ENCODE peak calls at places on chromosomes 3 and 15, in six cellular contexts. One of them, this sample, is unnamed.

GRCh38 chr15:73781038-73781925 is 28.1 kb upstream of the INSYN1 start:
- DNase-seq in neural progenitor cell: no peak
- DNase-seq in MM.1S: peak
- DNase-seq in hepatocyte: no peak
- DNase-seq in GM23338: peak
- DNase-seq in GM23248: peak
- DNase-seq in this sample: peak

GRCh38 chr3:101611023-101611422 is 37.0 kb downstream of the PCNP start:
- DNase-seq in GM23338: no peak
- DNase-seq in MM.1S: no peak
- DNase-seq in neural progenitor cell: no peak
- DNase-seq in GM23248: no peak
- DNase-seq in hepatocyte: no peak
- DNase-seq in this sample: peak

GRCh38 chr3:84023842-84024241 is 934.9 kb upstream of the CADM2 start:
- DNase-seq in GM23248: no peak
- DNase-seq in hepatocyte: no peak
- DNase-seq in MM.1S: no peak
- DNase-seq in GM23338: no peak
- DNase-seq in neural progenitor cell: no peak
- DNase-seq in this sample: no peak

GRCh38 chr15:66670698-66671580 is 31.1 kb upstream of the SMAD6 start:
- DNase-seq in GM23338: peak
- DNase-seq in hepatocyte: peak
- DNase-seq in neural progenitor cell: peak
- DNase-seq in GM23248: no peak
- DNase-seq in MM.1S: no peak
- DNase-seq in this sample: peak

GRCh38 chr3:48826451-48826850 is 21.2 kb downstream of the PRKAR2A start:
- DNase-seq in hepatocyte: no peak
- DNase-seq in GM23338: no peak
- DNase-seq in GM23248: peak
- DNase-seq in neural progenitor cell: no peak
- DNase-seq in MM.1S: no peak
- DNase-seq in this sample: no peak

GRCh38 chr3:135992072-135992471 is 26.5 kb downstream of the PPP2R3A start:
- DNase-seq in MM.1S: no peak
- DNase-seq in GM23248: peak
- DNase-seq in GM23338: no peak
- DNase-seq in neural progenitor cell: no peak
- DNase-seq in hepatocyte: no peak
- DNase-seq in this sample: no peak

GRCh38 chr3:64684715-64685261 is 3.0 kb downstream of the ADAMTS9 start:
- DNase-seq in neural progenitor cell: peak
- DNase-seq in GM23248: peak
- DNase-seq in MM.1S: no peak
- DNase-seq in GM23338: peak
- DNase-seq in hepatocyte: peak
- DNase-seq in this sample: no peak

GRCh38 chr3:187782008-187782407 is 36.7 kb upstream of the BCL6 start:
- DNase-seq in neural progenitor cell: peak
- DNase-seq in GM23248: no peak
- DNase-seq in hepatocyte: no peak
- DNase-seq in GM23338: no peak
- DNase-seq in MM.1S: no peak
- DNase-seq in this sample: no peak

GRCh38 chr15:68206711-68207151 is 1.6 kb upstream of the CALML4 start:
- DNase-seq in GM23248: no peak
- DNase-seq in GM23338: no peak
- DNase-seq in MM.1S: no peak
- DNase-seq in hepatocyte: no peak
- DNase-seq in neural progenitor cell: no peak
- DNase-seq in this sample: no peak

GRCh38 chr15:84034831-84035753 is 200.5 kb upstream of the GOLGA6L4 start:
- DNase-seq in GM23248: peak
- DNase-seq in MM.1S: peak
- DNase-seq in hepatocyte: peak
- DNase-seq in neural progenitor cell: peak
- DNase-seq in GM23338: peak
- DNase-seq in this sample: peak

GRCh38 chr15:69719527-69719926 is 266.9 kb downstream of the RPLP1 start:
- DNase-seq in MM.1S: no peak
- DNase-seq in GM23338: no peak
- DNase-seq in neural progenitor cell: no peak
- DNase-seq in hepatocyte: no peak
- DNase-seq in GM23248: no peak
- DNase-seq in this sample: peak

GRCh38 chr3:97232635-97233034 is 418.2 kb downstream of the EPHA6 start:
- DNase-seq in GM23338: no peak
- DNase-seq in neural progenitor cell: no peak
- DNase-seq in GM23248: no peak
- DNase-seq in hepatocyte: peak
- DNase-seq in MM.1S: no peak
- DNase-seq in this sample: no peak

GRCh38 chr3:161042023-161042501 is 63.1 kb downstream of the B3GALNT1 start:
- DNase-seq in neural progenitor cell: no peak
- DNase-seq in MM.1S: no peak
- DNase-seq in hepatocyte: peak
- DNase-seq in GM23338: no peak
- DNase-seq in GM23248: no peak
- DNase-seq in this sample: no peak

GRCh38 chr3:107740992-107741896 is 218.5 kb downstream of the BBX start:
- DNase-seq in GM23338: peak
- DNase-seq in GM23248: peak
- DNase-seq in neural progenitor cell: no peak
- DNase-seq in MM.1S: peak
- DNase-seq in hepatocyte: no peak
- DNase-seq in this sample: peak

GRCh38 chr3:62940763-62941632 is 65.8 kb upstream of the CADPS start:
- DNase-seq in GM23248: peak
- DNase-seq in neural progenitor cell: peak
- DNase-seq in MM.1S: no peak
- DNase-seq in GM23338: peak
- DNase-seq in hepatocyte: peak
- DNase-seq in this sample: no peak

GRCh38 chr3:187274977-187275338 is 16.6 kb downstream of the MASP1 start:
- DNase-seq in hepatocyte: no peak
- DNase-seq in neural progenitor cell: peak
- DNase-seq in MM.1S: no peak
- DNase-seq in GM23338: peak
- DNase-seq in GM23248: no peak
- DNase-seq in this sample: no peak

GRCh38 chr15:31964586-31965307 is 65.6 kb upstream of the CHRNA7 start:
- DNase-seq in MM.1S: no peak
- DNase-seq in GM23248: no peak
- DNase-seq in neural progenitor cell: no peak
- DNase-seq in hepatocyte: no peak
- DNase-seq in GM23338: no peak
- DNase-seq in this sample: no peak

GRCh38 chr15:80779658-80780415 is 667 bp downstream of the CEMIP start:
- DNase-seq in GM23248: peak
- DNase-seq in hepatocyte: peak
- DNase-seq in GM23338: peak
- DNase-seq in neural progenitor cell: peak
- DNase-seq in MM.1S: no peak
- DNase-seq in this sample: no peak

GRCh38 chr15:92650256-92650655 is 5.3 kb downstream of the FAM174B start:
- DNase-seq in neural progenitor cell: no peak
- DNase-seq in GM23248: no peak
- DNase-seq in MM.1S: no peak
- DNase-seq in GM23338: no peak
- DNase-seq in hepatocyte: peak
- DNase-seq in this sample: no peak

GRCh38 chr15:80925597-80926059 is 64.0 kb downstream of the MESD start:
- DNase-seq in neural progenitor cell: no peak
- DNase-seq in hepatocyte: no peak
- DNase-seq in GM23248: no peak
- DNase-seq in MM.1S: no peak
- DNase-seq in GM23338: no peak
- DNase-seq in this sample: no peak

DNA sequence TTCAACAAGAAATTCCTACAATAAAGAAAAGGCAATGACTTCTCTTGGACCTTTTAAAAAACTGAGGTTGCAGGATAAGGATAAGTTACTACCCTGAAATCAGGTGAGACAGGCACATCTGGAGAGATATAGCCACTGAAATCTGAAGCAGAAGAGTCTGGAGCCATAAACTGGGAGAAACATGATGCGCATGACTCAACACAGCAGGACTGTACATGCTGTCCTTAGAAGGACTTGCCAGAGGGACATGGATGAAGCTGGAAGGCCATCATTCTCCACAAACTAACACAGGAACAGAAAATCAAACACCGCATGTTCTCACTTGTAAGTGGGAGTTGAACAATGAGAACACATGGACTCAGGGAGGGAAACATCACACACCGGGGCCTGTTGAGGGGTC is 1020.2 kb downstream of the AGBL1 start:
- DNase-seq in hepatocyte: no peak
- DNase-seq in neural progenitor cell: no peak
- DNase-seq in GM23338: no peak
- DNase-seq in MM.1S: no peak
- DNase-seq in GM23248: no peak
- DNase-seq in this sample: no peak
- H2AFZ ChIP-seq in hepatocyte: no peak
- H2AFZ ChIP-seq in neural progenitor cell: peak
- H2AFZ ChIP-seq in GM23338: peak
- H2AFZ ChIP-seq in MM.1S: no peak
- H2AFZ ChIP-seq in GM23248: no peak
- H2AFZ ChIP-seq in this sample: no peak

DNA sequence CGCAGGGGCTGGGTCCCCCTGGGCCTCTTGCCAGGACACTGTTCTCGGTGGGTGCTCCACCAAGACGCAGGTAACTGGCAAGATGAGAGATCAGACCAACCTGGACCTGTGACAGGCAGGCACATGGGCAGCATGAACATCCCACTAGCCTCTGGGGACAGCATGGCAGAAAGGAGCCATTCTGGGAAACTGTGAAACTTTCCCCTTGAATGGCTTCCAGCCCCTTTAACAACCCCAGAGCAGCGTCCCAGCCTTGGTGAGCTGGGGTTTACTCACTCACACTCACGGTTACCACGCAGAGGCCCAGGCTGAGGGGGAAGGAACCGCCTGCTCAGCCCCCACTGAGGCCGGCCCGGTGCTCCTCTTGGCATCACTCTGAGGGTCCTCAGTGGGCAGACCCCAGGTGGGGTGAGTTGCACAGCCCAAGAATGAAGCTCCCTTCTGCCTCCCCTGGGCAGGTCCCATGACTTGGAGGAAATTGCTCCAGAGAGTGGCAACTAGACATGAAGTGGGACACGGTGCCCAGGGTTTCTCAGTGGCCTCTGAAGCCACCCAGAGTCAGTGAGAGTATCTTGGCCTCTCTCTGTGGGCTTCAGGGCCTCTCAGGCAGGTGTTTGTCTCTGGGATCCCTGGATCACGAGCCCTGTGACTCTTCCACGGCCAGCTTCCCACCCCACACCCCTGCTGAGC is 15.2 kb upstream of the SRP14 start:
- DNase-seq in GM23338: no peak
- DNase-seq in MM.1S: peak
- DNase-seq in hepatocyte: no peak
- DNase-seq in neural progenitor cell: no peak
- DNase-seq in GM23248: peak
- DNase-seq in this sample: no peak
- TF ChIP-seq EZH2phosphoT487 in GM23338: no peak
- TF ChIP-seq EZH2phosphoT487 in MM.1S: no peak
- TF ChIP-seq EZH2phosphoT487 in hepatocyte: no peak
- TF ChIP-seq EZH2phosphoT487 in neural progenitor cell: no peak
- TF ChIP-seq EZH2phosphoT487 in GM23248: no peak
- TF ChIP-seq EZH2phosphoT487 in this sample: no peak

GRCh38 chr3:173552526-173552925 is 155.0 kb downstream of the NLGN1 start:
- DNase-seq in MM.1S: no peak
- DNase-seq in hepatocyte: no peak
- DNase-seq in GM23338: peak
- DNase-seq in GM23248: peak
- DNase-seq in neural progenitor cell: no peak
- DNase-seq in this sample: no peak
- H2AFZ ChIP-seq in MM.1S: peak
- H2AFZ ChIP-seq in hepatocyte: no peak
- H2AFZ ChIP-seq in GM23338: no peak
- H2AFZ ChIP-seq in GM23248: peak
- H2AFZ ChIP-seq in neural progenitor cell: no peak
- H2AFZ ChIP-seq in this sample: no peak

DNA sequence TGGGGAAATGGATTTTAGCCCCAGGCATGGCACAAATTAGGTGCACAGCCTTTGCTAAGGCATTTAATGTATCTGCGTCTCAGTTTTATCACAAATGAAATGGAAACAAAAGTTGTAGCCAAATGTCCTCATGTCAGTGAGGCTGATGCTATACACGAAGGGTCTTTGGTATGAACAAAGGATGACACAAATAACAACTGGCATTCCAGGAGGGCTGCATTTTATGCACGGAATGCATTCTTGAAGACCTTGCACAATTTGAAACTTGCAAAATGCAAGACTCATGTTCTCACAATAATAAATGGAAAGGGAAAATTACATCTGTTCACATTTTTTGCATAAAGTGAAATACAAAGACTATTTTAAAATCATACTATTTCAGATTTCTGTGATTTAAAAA is 181.9 kb downstream of the SV2B start:
- DNase-seq in GM23338: no peak
- DNase-seq in neural progenitor cell: no peak
- DNase-seq in hepatocyte: no peak
- DNase-seq in MM.1S: no peak
- DNase-seq in GM23248: no peak
- DNase-seq in this sample: no peak
- TF ChIP-seq EZH2phosphoT487 in GM23338: no peak
- TF ChIP-seq EZH2phosphoT487 in neural progenitor cell: no peak
- TF ChIP-seq EZH2phosphoT487 in hepatocyte: no peak
- TF ChIP-seq EZH2phosphoT487 in MM.1S: no peak
- TF ChIP-seq EZH2phosphoT487 in GM23248: no peak
- TF ChIP-seq EZH2phosphoT487 in this sample: no peak

GRCh38 chr3:184737641-184738518 is 26.0 kb upstream of the MAGEF1 start:
- DNase-seq in MM.1S: no peak
- DNase-seq in hepatocyte: peak
- DNase-seq in GM23338: no peak
- DNase-seq in neural progenitor cell: no peak
- DNase-seq in GM23248: peak
- DNase-seq in this sample: no peak

GRCh38 chr3:184737063-184737462 is 25.2 kb upstream of the MAGEF1 start:
- DNase-seq in GM23248: no peak
- DNase-seq in GM23338: no peak
- DNase-seq in hepatocyte: no peak
- DNase-seq in neural progenitor cell: no peak
- DNase-seq in MM.1S: no peak
- DNase-seq in this sample: no peak

GRCh38 chr3:184738982-184739381 is 27.1 kb upstream of the MAGEF1 start:
- DNase-seq in GM23248: no peak
- DNase-seq in hepatocyte: no peak
- DNase-seq in neural progenitor cell: no peak
- DNase-seq in MM.1S: no peak
- DNase-seq in GM23338: no peak
- DNase-seq in this sample: no peak

GRCh38 chr3:184739594-184740505 is 28.0 kb upstream of the MAGEF1 start:
- DNase-seq in hepatocyte: no peak
- DNase-seq in GM23248: no peak
- DNase-seq in MM.1S: no peak
- DNase-seq in neural progenitor cell: no peak
- DNase-seq in GM23338: no peak
- DNase-seq in this sample: no peak

GRCh38 chr3:184738519-184738890 is 26.6 kb upstream of the MAGEF1 start:
- DNase-seq in hepatocyte: no peak
- DNase-seq in MM.1S: no peak
- DNase-seq in neural progenitor cell: no peak
- DNase-seq in GM23338: no peak
- DNase-seq in GM23248: no peak
- DNase-seq in this sample: no peak
- H2AFZ ChIP-seq in hepatocyte: no peak
- H2AFZ ChIP-seq in MM.1S: no peak
- H2AFZ ChIP-seq in neural progenitor cell: no peak
- H2AFZ ChIP-seq in GM23338: peak
- H2AFZ ChIP-seq in GM23248: no peak
- H2AFZ ChIP-seq in this sample: no peak

This sample was measured in OCI-LY7.